ENCODE peak calls at places on chromosome 9, in five cellular contexts. W is ovary, I is neural crest cell, J is GM04504, K is foreskin fibroblast. B is an unnamed sample.

GRCh38 chr9:98502311-98502975 is 206.3 kb downstream of the GABBR2 start:
- DNase-seq in J (peak), K (peak), I (no peak), W (no peak), B (no peak)

GRCh38 chr9:73380411-73380810 is 228.7 kb downstream of the ANXA1 start:
- DNase-seq in J (no peak), K (no peak), W (no peak), I (no peak), B (no peak)

GRCh38 chr9:126514037-126514821 is 99.5 kb upstream of the LMX1B start:
- DNase-seq in K (peak), W (peak), J (peak), I (peak), B (no peak)

GRCh38 chr9:14500705-14501104 is 186.8 kb upstream of the NFIB start:
- DNase-seq in I (no peak), J (no peak), K (no peak), W (no peak), B (no peak)

GRCh38 chr9:72753261-72753893 is 199.5 kb downstream of the ALDH1A1 start:
- DNase-seq in K (peak), I (no peak), W (no peak), J (no peak), B (no peak)

GRCh38 chr9:125049212-125049611 is 94.1 kb downstream of the SCAI start:
- DNase-seq in I (no peak), J (no peak), W (no peak), K (no peak), B (no peak)

GRCh38 chr9:6842584-6842947 is 84.8 kb downstream of the KDM4C start:
- DNase-seq in W (no peak), K (peak), I (no peak), J (peak), B (no peak)

GRCh38 chr9:25255216-25255615 is 423.0 kb downstream of the TUSC1 start:
- DNase-seq in W (no peak), K (no peak), I (no peak), J (no peak), B (no peak)

GRCh38 chr9:108622467-108622866 is 233.3 kb downstream of the ACTL7B start:
- DNase-seq in W (no peak), J (peak), I (no peak), K (peak), B (no peak)

GRCh38 chr9:130246126-130246525 is 19.4 kb upstream of the HMCN2 start:
- DNase-seq in W (no peak), I (no peak), J (no peak), K (no peak), B (no peak)

GRCh38 chr9:125953314-125954019 is 206.3 kb downstream of the PBX3 start:
- DNase-seq in J (no peak), I (no peak), W (no peak), K (no peak), B (no peak)

GRCh38 chr9:6410653-6411052 is 2.3 kb upstream of the UHRF2 start:
- DNase-seq in W (no peak), K (no peak), I (no peak), J (no peak), B (no peak)

GRCh38 chr9:33311953-33312352 is 21.6 kb downstream of the NFX1 start:
- DNase-seq in J (no peak), I (no peak), W (no peak), K (peak), B (no peak)

GRCh38 chr9:133129001-133129799 is 8.2 kb upstream of the RALGDS start:
- DNase-seq in I (no peak), K (no peak), J (no peak), W (no peak), B (peak)

GRCh38 chr9:98455957-98456621 is 200.6 kb upstream of the TBC1D2 start:
- DNase-seq in W (no peak), I (no peak), J (peak), K (peak), B (no peak)

GRCh38 chr9:35490155-35490909 is 421 bp downstream of the RUSC2 start:
- DNase-seq in I (peak), W (no peak), J (no peak), K (no peak), B (no peak)

GRCh38 chr9:86352440-86353106 is 1.6 kb downstream of the TUT7 start:
- DNase-seq in I (no peak), J (no peak), K (no peak), W (no peak), B (no peak)

GRCh38 chr9:4277531-4277991 is 22.3 kb downstream of the GLIS3 start:
- DNase-seq in W (no peak), J (no peak), I (no peak), K (no peak), B (no peak)

GRCh38 chr9:129491486-129491855 is 129.4 kb downstream of the C9orf50 start:
- DNase-seq in K (no peak), I (no peak), J (no peak), W (no peak), B (no peak)

GRCh38 chr9:16236882-16237281 is 633.6 kb downstream of the BNC2 start:
- DNase-seq in K (peak), I (no peak), J (peak), W (no peak), B (no peak)

GRCh38 chr9:98600631-98601030 is 108.1 kb downstream of the GABBR2 start:
- DNase-seq in K (no peak), W (no peak), J (no peak), I (no peak), B (no peak)

GRCh38 chr9:121171236-121171635 is 30.4 kb downstream of the RAB14 start:
- DNase-seq in K (no peak), J (no peak), I (no peak), W (no peak), B (no peak)

GRCh38 chr9:136327313-136327971 is at the start of gene GPSM1:
- DNase-seq in K (peak), W (peak), J (no peak), I (no peak), B (no peak)

GRCh38 chr9:19788152-19788551 is 685 bp downstream of the SLC24A2 start:
- DNase-seq in J (no peak), I (peak), W (no peak), K (no peak), B (no peak)

GRCh38 chr9:6894135-6894534 is 136.4 kb downstream of the KDM4C start:
- DNase-seq in W (no peak), I (no peak), K (no peak), J (no peak), B (no peak)

GRCh38 chr9:979983-980382 is 3.5 kb downstream of the DMRT3 start:
- DNase-seq in W (no peak), I (no peak), K (no peak), J (no peak), B (no peak)

GRCh38 chr9:94874316-94874715 is 147.8 kb downstream of the AOPEP start:
- DNase-seq in I (no peak), W (no peak), K (peak), J (peak), B (no peak)

GRCh38 chr9:38047301-38048251 is 21.5 kb downstream of the SHB start:
- DNase-seq in I (peak), W (no peak), J (peak), K (peak), B (peak)

GRCh38 chr9:12554636-12555035 is 138.5 kb upstream of the TYRP1 start:
- DNase-seq in I (no peak), W (no peak), K (no peak), J (peak), B (no peak)

GRCh38 chr9:97819735-97820134 is 33.3 kb upstream of the FOXE1 start:
- DNase-seq in K (no peak), J (no peak), W (no peak), I (no peak), B (no peak)

GRCh38 chr9:71752352-71752751 is 16.0 kb downstream of the CEMIP2 start:
- DNase-seq in W (no peak), J (no peak), I (no peak), K (no peak), B (no peak)

GRCh38 chr9:126945682-126946081 is 31.1 kb downstream of the RALGPS1 start:
- DNase-seq in I (no peak), K (no peak), J (no peak), W (no peak), B (no peak)

GRCh38 chr9:129367287-129367686 is 189.2 kb upstream of the IER5L start:
- DNase-seq in W (no peak), J (no peak), I (no peak), K (no peak), B (no peak)

GRCh38 chr9:129408535-129409215 is 212.2 kb downstream of the C9orf50 start:
- DNase-seq in W (no peak), K (no peak), I (no peak), J (no peak), B (no peak)